ENCODE peak calls at places on chromosomes 12 and 14, in seven cellular contexts. L, C, Q, A, J, R and P are unnamed samples.

GRCh38 chr12:108635201-108635996 is 1.7 kb upstream of the SELPLG start:
- DNase-seq in L (no peak), J (peak; percentile 42), R (no peak), Q (no peak), A (no peak), C (no peak), P (no peak)

GRCh38 chr12:52175411-52176350 is 16.1 kb downstream of the KRT80 start:
- DNase-seq in L (no peak), A (no peak), J (no peak), R (no peak), Q (no peak), C (no peak), P (no peak)

GRCh38 chr14:55285048-55285652 is 13.9 kb downstream of the FBXO34 start:
- DNase-seq in C (no peak), A (no peak), Q (no peak), R (no peak), J (peak; percentile 53), L (no peak), P (no peak)

GRCh38 chr12:24903305-24904088 is 45.4 kb downstream of the BCAT1 start:
- DNase-seq in J (no peak), L (no peak), C (no peak), Q (no peak), A (no peak), R (no peak), P (no peak)

GRCh38 chr14:97380539-97380941 is 583.4 kb downstream of the VRK1 start:
- DNase-seq in J (no peak), L (no peak), Q (no peak), A (peak; percentile 56), R (no peak), C (no peak), P (no peak)

GRCh38 chr14:100871234-100872186 is 32.0 kb downstream of the RTL1 start:
- DNase-seq in L (no peak), J (peak; percentile 21), Q (no peak), C (no peak), R (no peak), A (no peak), P (peak; percentile 24)

GRCh38 chr12:39723831-39724230 is 104.2 kb upstream of the ABCD2 start:
- DNase-seq in C (no peak), Q (no peak), L (no peak), A (no peak), R (no peak), J (no peak), P (no peak)

GRCh38 chr14:70882771-70883492 is 24.3 kb upstream of the PCNX1 start:
- DNase-seq in R (no peak), Q (no peak), J (no peak), A (no peak), L (no peak), C (no peak), P (no peak)

GRCh38 chr14:23600806-23601205 is 22.2 kb upstream of the JPH4 start:
- DNase-seq in C (no peak), A (no peak), J (no peak), R (no peak), L (no peak), Q (no peak), P (no peak)

GRCh38 chr12:40031965-40032364 is 73.9 kb downstream of the SLC2A13 start:
- DNase-seq in Q (peak; percentile 52), C (no peak), J (no peak), L (no peak), R (no peak), A (no peak), P (no peak)

GRCh38 chr12:85803231-85803630 is 33.0 kb downstream of the RASSF9 start:
- DNase-seq in A (no peak), J (no peak), L (no peak), Q (no peak), R (no peak), C (no peak), P (no peak)

GRCh38 chr12:52496054-52496453 is 3.0 kb upstream of the KRT6A start:
- DNase-seq in Q (no peak), J (no peak), A (no peak), R (no peak), L (no peak), C (no peak), P (no peak)

GRCh38 chr14:63268746-63269145 is 50.0 kb downstream of the GPHB5 start:
- DNase-seq in R (no peak), C (no peak), L (no peak), J (no peak), Q (no peak), A (no peak), P (no peak)

GRCh38 chr14:39232554-39233415 is 930 bp upstream of the MIA2 start:
- DNase-seq in C (peak; percentile 34), L (no peak), J (peak; percentile 54), Q (no peak), A (no peak), R (peak; percentile 35), P (peak; percentile 64)

GRCh38 chr12:46377678-46378077 is 5.1 kb upstream of the SLC38A2 start:
- DNase-seq in L (no peak), A (no peak), J (no peak), R (no peak), Q (no peak), C (no peak), P (no peak)

GRCh38 chr12:124837958-124838803 is 25.5 kb downstream of the SCARB1 start:
- DNase-seq in A (no peak), J (peak; percentile 76), L (no peak), Q (peak; percentile 4), R (peak; percentile 95), C (peak; percentile 97), P (peak; percentile 92)

GRCh38 chr14:73924337-73924736 is 25.6 kb downstream of the FAM161B start:
- DNase-seq in C (no peak), J (no peak), A (no peak), R (no peak), Q (no peak), L (no peak), P (no peak)

GRCh38 chr14:49594347-49595089 is 4.2 kb upstream of the LRR1 start:
- DNase-seq in A (no peak), R (no peak), L (no peak), J (no peak), C (no peak), Q (no peak), P (peak; percentile 75)

GRCh38 chr12:78887008-78887407 is 22.4 kb downstream of the SYT1 start:
- DNase-seq in C (peak; percentile 49), L (no peak), A (no peak), Q (no peak), J (no peak), R (no peak), P (peak; percentile 85)

GRCh38 chr14:102215071-102215470 is 75.4 kb downstream of the WDR20 start:
- DNase-seq in C (peak; percentile 83), A (no peak), L (no peak), J (peak; percentile 43), Q (no peak), R (no peak), P (no peak)

GRCh38 chr14:89813485-89814080 is 140.9 kb downstream of the EFCAB11 start:
- DNase-seq in A (no peak), J (peak; percentile 66), C (peak; percentile 60), L (no peak), R (peak; percentile 92), Q (no peak), P (peak; percentile 80)

GRCh38 chr12:59158066-59158465 is 237.8 kb upstream of the LRIG3 start:
- DNase-seq in A (no peak), C (no peak), J (no peak), L (no peak), Q (no peak), R (no peak), P (no peak)

GRCh38 chr12:10189653-10190052 is 10.8 kb downstream of the TMEM52B start:
- DNase-seq in L (no peak), A (no peak), J (no peak), Q (no peak), R (no peak), C (no peak), P (no peak)

GRCh38 chr12:89760783-89761182 is 52.1 kb upstream of the ATP2B1 start:
- DNase-seq in Q (no peak), A (no peak), C (no peak), J (no peak), R (no peak), L (no peak), P (no peak)

GRCh38 chr14:34931206-34931605 is 51.6 kb upstream of the SRP54 start:
- DNase-seq in A (peak; percentile 44), R (no peak), C (no peak), Q (no peak), L (no peak), J (no peak), P (no peak)

GRCh38 chr14:64808449-64808848 is 71.3 kb downstream of the SPTB start:
- DNase-seq in J (no peak), A (no peak), R (no peak), C (no peak), Q (no peak), L (no peak), P (no peak)

GRCh38 chr14:50335389-50335788 is 23.3 kb downstream of the DMAC2L start:
- DNase-seq in J (no peak), R (no peak), Q (peak; percentile 3), L (no peak), A (no peak), C (peak; percentile 74), P (no peak)

GRCh38 chr14:51448831-51449665 is 202.7 kb upstream of the FRMD6 start:
- DNase-seq in L (no peak), J (peak; percentile 51), Q (no peak), R (peak; percentile 94), C (peak; percentile 75), A (no peak), P (no peak)

GRCh38 chr14:77882098-77882497 is 82.2 kb downstream of the ADCK1 start:
- DNase-seq in J (no peak), C (no peak), A (no peak), L (no peak), Q (no peak), R (no peak), P (no peak)

GRCh38 chr14:90554341-90554740 is 157.5 kb downstream of the CALM1 start:
- DNase-seq in L (no peak), R (no peak), C (no peak), A (no peak), J (peak; percentile 72), Q (no peak), P (no peak)

GRCh38 chr12:93243382-93243688 is 134.4 kb upstream of the NUDT4 start:
- DNase-seq in L (no peak), A (no peak), C (no peak), Q (no peak), R (no peak), J (no peak), P (no peak)